ENCODE peak calls at places on chromosomes 11 and 22, in six cellular contexts. One of them, this sample, is unnamed.

GRCh38 chr22:23401111-23401909 is 178.8 kb downstream of the IGLL1 start:
- DNase-seq in esophagus squamous epithelium: no peak
- DNase-seq in tibial nerve: no peak
- DNase-seq in Karpas-422: no peak
- DNase-seq in GM23248: peak; percentile 86
- DNase-seq in A673: no peak
- DNase-seq in this sample: no peak

GRCh38 chr22:40009953-40010751 is 15.4 kb downstream of the FAM83F start:
- DNase-seq in esophagus squamous epithelium: no peak
- DNase-seq in tibial nerve: no peak
- DNase-seq in Karpas-422: no peak
- DNase-seq in GM23248: no peak
- DNase-seq in A673: no peak
- DNase-seq in this sample: no peak

GRCh38 chr22:39718921-39719320 is 148.4 kb downstream of the CACNA1I start:
- DNase-seq in esophagus squamous epithelium: no peak
- DNase-seq in tibial nerve: no peak
- DNase-seq in Karpas-422: no peak
- DNase-seq in GM23248: no peak
- DNase-seq in A673: no peak
- DNase-seq in this sample: no peak

GRCh38 chr11:128772814-128773213 is 78.9 kb downstream of the FLI1 start:
- DNase-seq in esophagus squamous epithelium: no peak
- DNase-seq in tibial nerve: peak; percentile 46
- DNase-seq in Karpas-422: no peak
- DNase-seq in GM23248: no peak
- DNase-seq in A673: peak; percentile 33
- DNase-seq in this sample: no peak

GRCh38 chr22:21639359-21639758 is 2.7 kb upstream of the SDF2L1 start:
- DNase-seq in esophagus squamous epithelium: no peak
- DNase-seq in tibial nerve: no peak
- DNase-seq in Karpas-422: no peak
- DNase-seq in GM23248: no peak
- DNase-seq in A673: no peak
- DNase-seq in this sample: no peak

GRCh38 chr11:58165504-58166106 is 23.3 kb upstream of the OR9Q2 start:
- DNase-seq in esophagus squamous epithelium: no peak
- DNase-seq in tibial nerve: no peak
- DNase-seq in Karpas-422: no peak
- DNase-seq in GM23248: no peak
- DNase-seq in A673: no peak
- DNase-seq in this sample: no peak

GRCh38 chr22:46351131-46351735 is 15.7 kb downstream of the TRMU start:
- DNase-seq in esophagus squamous epithelium: no peak
- DNase-seq in tibial nerve: no peak
- DNase-seq in Karpas-422: no peak
- DNase-seq in GM23248: no peak
- DNase-seq in A673: no peak
- DNase-seq in this sample: no peak

GRCh38 chr11:22392561-22392960 is 54.4 kb downstream of the SLC17A6 start:
- DNase-seq in esophagus squamous epithelium: no peak
- DNase-seq in tibial nerve: no peak
- DNase-seq in Karpas-422: no peak
- DNase-seq in GM23248: no peak
- DNase-seq in A673: peak; percentile 1
- DNase-seq in this sample: no peak

GRCh38 chr11:59255281-59255680 is 42.6 kb upstream of the MPEG1 start:
- DNase-seq in esophagus squamous epithelium: no peak
- DNase-seq in tibial nerve: no peak
- DNase-seq in Karpas-422: no peak
- DNase-seq in GM23248: no peak
- DNase-seq in A673: no peak
- DNase-seq in this sample: no peak

GRCh38 chr11:45409587-45409986 is 123.4 kb upstream of the SYT13 start:
- DNase-seq in esophagus squamous epithelium: no peak
- DNase-seq in tibial nerve: no peak
- DNase-seq in Karpas-422: no peak
- DNase-seq in GM23248: peak; percentile 52
- DNase-seq in A673: no peak
- DNase-seq in this sample: no peak

GRCh38 chr11:116193321-116194114 is 579.3 kb downstream of the BUD13 start:
- DNase-seq in esophagus squamous epithelium: no peak
- DNase-seq in tibial nerve: no peak
- DNase-seq in Karpas-422: no peak
- DNase-seq in GM23248: peak; percentile 46
- DNase-seq in A673: peak; percentile 86
- DNase-seq in this sample: no peak

GRCh38 chr11:124864892-124865180 is 396 bp upstream of the ROBO3 start:
- DNase-seq in esophagus squamous epithelium: no peak
- DNase-seq in tibial nerve: no peak
- DNase-seq in Karpas-422: no peak
- DNase-seq in GM23248: no peak
- DNase-seq in A673: no peak
- DNase-seq in this sample: no peak

GRCh38 chr22:25388415-25388814 is 169.0 kb downstream of the CRYBB2 start:
- DNase-seq in esophagus squamous epithelium: no peak
- DNase-seq in tibial nerve: no peak
- DNase-seq in Karpas-422: no peak
- DNase-seq in GM23248: no peak
- DNase-seq in A673: no peak
- DNase-seq in this sample: no peak
- H3K27ac ChIP-seq in esophagus squamous epithelium: no peak overlapping the region
- H3K27ac ChIP-seq in tibial nerve: no peak overlapping the region
- H3K27ac ChIP-seq in Karpas-422: no peak overlapping the region
- H3K27ac ChIP-seq in GM23248: no peak overlapping the region
- H3K27ac ChIP-seq in A673: no peak overlapping the region
- H3K27ac ChIP-seq in this sample: no peak overlapping the region

DNA sequence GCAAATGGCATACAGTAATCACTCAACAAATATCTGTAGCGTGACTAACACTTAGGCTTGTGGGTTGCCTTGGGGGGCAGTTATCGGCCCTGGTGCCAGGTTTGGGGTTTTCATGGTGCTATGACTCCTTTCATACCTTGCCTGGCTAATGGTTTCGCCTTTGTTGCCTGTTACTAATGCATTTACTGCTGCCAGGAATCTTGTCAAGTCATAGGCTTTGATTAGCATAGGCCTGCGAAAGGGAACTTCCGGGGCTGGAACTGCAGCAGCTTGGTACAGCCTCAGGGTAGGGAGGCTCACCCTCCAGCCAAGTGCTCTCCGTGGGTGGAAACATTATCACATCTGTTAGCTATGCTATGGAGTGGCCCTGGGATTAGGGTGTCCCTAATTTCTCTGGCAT is 13.2 kb downstream of the SLC25A18 start:
- DNase-seq in esophagus squamous epithelium: no peak
- DNase-seq in tibial nerve: no peak
- DNase-seq in Karpas-422: no peak
- DNase-seq in GM23248: peak; percentile 99
- DNase-seq in A673: peak; percentile 92
- DNase-seq in this sample: no peak
- H3K27ac ChIP-seq in esophagus squamous epithelium: no peak overlapping the region
- H3K27ac ChIP-seq in tibial nerve: peak overlapping the region; percentile 86
- H3K27ac ChIP-seq in Karpas-422: no peak overlapping the region
- H3K27ac ChIP-seq in GM23248: peak overlapping the region; percentile 73
- H3K27ac ChIP-seq in A673: peak overlapping the region; percentile 71
- H3K27ac ChIP-seq in this sample: no peak overlapping the region

DNA sequence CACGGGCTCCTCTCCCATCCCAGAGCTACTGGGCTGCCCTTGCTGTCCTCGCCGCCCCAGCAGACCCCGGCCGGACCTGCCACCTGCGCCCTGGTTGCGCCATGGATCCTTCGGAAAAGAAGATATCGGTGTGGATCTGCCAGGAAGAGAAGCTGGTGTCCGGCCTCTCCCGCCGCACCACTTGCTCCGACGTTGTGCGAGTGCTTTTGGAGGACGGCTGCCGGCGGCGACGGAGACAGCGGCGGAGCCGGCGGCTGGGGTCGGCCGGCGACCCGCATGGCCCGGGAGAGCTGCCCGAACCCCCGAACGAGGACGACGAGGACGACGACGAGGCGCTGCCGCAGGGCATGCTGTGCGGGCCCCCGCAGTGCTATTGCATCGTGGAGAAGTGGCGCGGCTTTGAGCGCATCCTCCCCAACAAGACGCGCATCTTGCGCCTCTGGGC is 382 bp downstream of the RASSF10 start:
- DNase-seq in esophagus squamous epithelium: no peak
- DNase-seq in tibial nerve: no peak
- DNase-seq in Karpas-422: no peak
- DNase-seq in GM23248: peak; percentile 34
- DNase-seq in A673: no peak
- DNase-seq in this sample: no peak
- H3K27ac ChIP-seq in esophagus squamous epithelium: peak overlapping the region; percentile 86
- H3K27ac ChIP-seq in tibial nerve: no peak overlapping the region
- H3K27ac ChIP-seq in Karpas-422: no peak overlapping the region
- H3K27ac ChIP-seq in GM23248: no peak overlapping the region
- H3K27ac ChIP-seq in A673: no peak overlapping the region
- H3K27ac ChIP-seq in this sample: no peak overlapping the region

GRCh38 chr11:74019860-74020259 is 11.0 kb upstream of the UCP3 start:
- DNase-seq in esophagus squamous epithelium: no peak
- DNase-seq in tibial nerve: no peak
- DNase-seq in Karpas-422: no peak
- DNase-seq in GM23248: peak; percentile 72
- DNase-seq in A673: no peak
- DNase-seq in this sample: no peak

GRCh38 chr11:74020537-74020936 is 11.7 kb upstream of the UCP3 start:
- DNase-seq in esophagus squamous epithelium: no peak
- DNase-seq in tibial nerve: no peak
- DNase-seq in Karpas-422: peak; percentile 88
- DNase-seq in GM23248: no peak
- DNase-seq in A673: no peak
- DNase-seq in this sample: no peak

GRCh38 chr11:74017631-74018030 is 8.7 kb upstream of the UCP3 start:
- DNase-seq in esophagus squamous epithelium: no peak
- DNase-seq in tibial nerve: no peak
- DNase-seq in Karpas-422: no peak
- DNase-seq in GM23248: no peak
- DNase-seq in A673: no peak
- DNase-seq in this sample: no peak

GRCh38 chr11:74019104-74019738 is 10.3 kb upstream of the UCP3 start:
- DNase-seq in esophagus squamous epithelium: no peak
- DNase-seq in tibial nerve: no peak
- DNase-seq in Karpas-422: no peak
- DNase-seq in GM23248: peak; percentile 15
- DNase-seq in A673: no peak
- DNase-seq in this sample: no peak

GRCh38 chr11:74018331-74019005 is 9.6 kb upstream of the UCP3 start:
- DNase-seq in esophagus squamous epithelium: no peak
- DNase-seq in tibial nerve: peak; percentile 91
- DNase-seq in Karpas-422: no peak
- DNase-seq in GM23248: peak; percentile 91
- DNase-seq in A673: no peak
- DNase-seq in this sample: peak; percentile 65
- H3K27ac ChIP-seq in esophagus squamous epithelium: peak overlapping the region; percentile 47
- H3K27ac ChIP-seq in tibial nerve: peak overlapping the region; percentile 83
- H3K27ac ChIP-seq in Karpas-422: no peak overlapping the region
- H3K27ac ChIP-seq in GM23248: peak overlapping the region; percentile 77
- H3K27ac ChIP-seq in A673: no peak overlapping the region
- H3K27ac ChIP-seq in this sample: peak overlapping the region; percentile 65

This sample was measured in thoracic aorta.